ENCODE peak calls at places on chromosomes 7 and 10, in five cellular contexts. One of them, this sample, is unnamed.

GRCh38 chr10:76779163-76779820 is 858.3 kb downstream of the KCNMA1 start:
- DNase-seq in GM12878: no peak
- DNase-seq in cardiac muscle cell: no peak
- DNase-seq in upper lobe of left lung: no peak
- DNase-seq in MCF 10A: peak; percentile 8
- DNase-seq in this sample: no peak

GRCh38 chr10:84348431-84348830 is 20.0 kb downstream of the CCSER2 start:
- DNase-seq in GM12878: no peak
- DNase-seq in cardiac muscle cell: peak; percentile 60
- DNase-seq in upper lobe of left lung: no peak
- DNase-seq in MCF 10A: no peak
- DNase-seq in this sample: no peak

GRCh38 chr7:100372256-100372655 is 1.0 kb upstream of the PILRA start:
- DNase-seq in GM12878: no peak
- DNase-seq in cardiac muscle cell: peak; percentile 81
- DNase-seq in upper lobe of left lung: peak; percentile 66
- DNase-seq in MCF 10A: no peak
- DNase-seq in this sample: no peak

GRCh38 chr10:79424221-79425073 is 21.0 kb downstream of the ZCCHC24 start:
- DNase-seq in GM12878: no peak
- DNase-seq in cardiac muscle cell: peak; percentile 68
- DNase-seq in upper lobe of left lung: peak; percentile 87
- DNase-seq in MCF 10A: no peak
- DNase-seq in this sample: no peak

GRCh38 chr10:1297566-1298301 is 241.5 kb downstream of the WDR37 start:
- DNase-seq in GM12878: no peak
- DNase-seq in cardiac muscle cell: no peak
- DNase-seq in upper lobe of left lung: no peak
- DNase-seq in MCF 10A: no peak
- DNase-seq in this sample: no peak

GRCh38 chr7:155653773-155654172 is 9.3 kb downstream of the RBM33 start:
- DNase-seq in GM12878: no peak
- DNase-seq in cardiac muscle cell: peak; percentile 76
- DNase-seq in upper lobe of left lung: peak; percentile 88
- DNase-seq in MCF 10A: peak; percentile 87
- DNase-seq in this sample: no peak

GRCh38 chr7:49800031-49800430 is 26.6 kb downstream of the VWC2 start:
- DNase-seq in GM12878: no peak
- DNase-seq in cardiac muscle cell: no peak
- DNase-seq in upper lobe of left lung: no peak
- DNase-seq in MCF 10A: no peak
- DNase-seq in this sample: no peak

GRCh38 chr10:12448729-12449391 is 99.5 kb downstream of the CAMK1D start:
- DNase-seq in GM12878: peak; percentile 59
- DNase-seq in cardiac muscle cell: peak; percentile 66
- DNase-seq in upper lobe of left lung: peak; percentile 66
- DNase-seq in MCF 10A: peak; percentile 76
- DNase-seq in this sample: peak; percentile 58

GRCh38 chr10:132592790-132593788 is 55.5 kb downstream of the INPP5A start:
- DNase-seq in GM12878: peak; percentile 62
- DNase-seq in cardiac muscle cell: no peak
- DNase-seq in upper lobe of left lung: no peak
- DNase-seq in MCF 10A: no peak
- DNase-seq in this sample: no peak

GRCh38 chr7:111006691-111007090 is 84.2 kb upstream of the LRRN3 start:
- DNase-seq in GM12878: no peak
- DNase-seq in cardiac muscle cell: no peak
- DNase-seq in upper lobe of left lung: no peak
- DNase-seq in MCF 10A: no peak
- DNase-seq in this sample: no peak

GRCh38 chr7:82410461-82410860 is 33.1 kb downstream of the CACNA2D1 start:
- DNase-seq in GM12878: no peak
- DNase-seq in cardiac muscle cell: no peak
- DNase-seq in upper lobe of left lung: no peak
- DNase-seq in MCF 10A: no peak
- DNase-seq in this sample: no peak

GRCh38 chr7:157409753-157410727 is 73.2 kb downstream of the DNAJB6 start:
- DNase-seq in GM12878: no peak
- DNase-seq in cardiac muscle cell: no peak
- DNase-seq in upper lobe of left lung: no peak
- DNase-seq in MCF 10A: no peak
- DNase-seq in this sample: no peak

GRCh38 chr7:105975770-105976428 is 12.8 kb downstream of the CDHR3 start:
- DNase-seq in GM12878: no peak
- DNase-seq in cardiac muscle cell: peak; percentile 85
- DNase-seq in upper lobe of left lung: no peak
- DNase-seq in MCF 10A: no peak
- DNase-seq in this sample: no peak

GRCh38 chr7:106217089-106217542 is 67.7 kb downstream of the NAMPT start:
- DNase-seq in GM12878: no peak
- DNase-seq in cardiac muscle cell: peak; percentile 96
- DNase-seq in upper lobe of left lung: peak; percentile 76
- DNase-seq in MCF 10A: peak; percentile 92
- DNase-seq in this sample: peak; percentile 26

GRCh38 chr10:13791483-13791882 is 204.7 kb downstream of the PRPF18 start:
- DNase-seq in GM12878: no peak
- DNase-seq in cardiac muscle cell: no peak
- DNase-seq in upper lobe of left lung: no peak
- DNase-seq in MCF 10A: no peak
- DNase-seq in this sample: no peak

GRCh38 chr10:50579491-50580259 is 44.1 kb downstream of the SGMS1 start:
- DNase-seq in GM12878: no peak
- DNase-seq in cardiac muscle cell: no peak
- DNase-seq in upper lobe of left lung: no peak
- DNase-seq in MCF 10A: no peak
- DNase-seq in this sample: peak; percentile 32

GRCh38 chr7:94513565-94513860 is 3.9 kb downstream of the CASD1 start:
- DNase-seq in GM12878: no peak
- DNase-seq in cardiac muscle cell: no peak
- DNase-seq in upper lobe of left lung: no peak
- DNase-seq in MCF 10A: no peak
- DNase-seq in this sample: no peak

GRCh38 chr7:37196631-37197030 is 252.0 kb downstream of the ELMO1 start:
- DNase-seq in GM12878: no peak
- DNase-seq in cardiac muscle cell: no peak
- DNase-seq in upper lobe of left lung: no peak
- DNase-seq in MCF 10A: no peak
- DNase-seq in this sample: no peak

GRCh38 chr7:39954694-39955093 is 4.6 kb downstream of the CDK13 start:
- DNase-seq in GM12878: no peak
- DNase-seq in cardiac muscle cell: no peak
- DNase-seq in upper lobe of left lung: no peak
- DNase-seq in MCF 10A: no peak
- DNase-seq in this sample: no peak

GRCh38 chr7:44280993-44281721 is 44.2 kb downstream of the CAMK2B start:
- DNase-seq in GM12878: no peak
- DNase-seq in cardiac muscle cell: no peak
- DNase-seq in upper lobe of left lung: peak; percentile 12
- DNase-seq in MCF 10A: no peak
- DNase-seq in this sample: no peak

GRCh38 chr7:121163699-121164098 is 165.1 kb upstream of the WNT16 start:
- DNase-seq in GM12878: no peak
- DNase-seq in cardiac muscle cell: no peak
- DNase-seq in upper lobe of left lung: no peak
- DNase-seq in MCF 10A: no peak
- DNase-seq in this sample: no peak
- TF ChIP-seq CTCF in GM12878: no peak
- TF ChIP-seq CTCF in cardiac muscle cell: no peak
- TF ChIP-seq CTCF in upper lobe of left lung: no peak
- TF ChIP-seq CTCF in MCF 10A: no peak
- TF ChIP-seq CTCF in this sample: no peak

GRCh38 chr7:25093268-25093802 is 31.7 kb downstream of the CYCS start:
- DNase-seq in GM12878: no peak
- DNase-seq in cardiac muscle cell: peak; percentile 78
- DNase-seq in upper lobe of left lung: peak; percentile 74
- DNase-seq in MCF 10A: peak; percentile 85
- DNase-seq in this sample: peak; percentile 99
- TF ChIP-seq CTCF in GM12878: peak; percentile 89
- TF ChIP-seq CTCF in cardiac muscle cell: peak; percentile 91
- TF ChIP-seq CTCF in upper lobe of left lung: peak; percentile 52
- TF ChIP-seq CTCF in MCF 10A: peak; percentile 82
- TF ChIP-seq CTCF in this sample: peak; percentile 99

GRCh38 chr7:127666602-127667001 is 14.6 kb downstream of the SND1 start:
- DNase-seq in GM12878: no peak
- DNase-seq in cardiac muscle cell: no peak
- DNase-seq in upper lobe of left lung: no peak
- DNase-seq in MCF 10A: no peak
- DNase-seq in this sample: no peak
- TF ChIP-seq CTCF in GM12878: no peak
- TF ChIP-seq CTCF in cardiac muscle cell: no peak
- TF ChIP-seq CTCF in upper lobe of left lung: no peak
- TF ChIP-seq CTCF in MCF 10A: no peak
- TF ChIP-seq CTCF in this sample: no peak

GRCh38 chr7:92717982-92718716 is 118.2 kb downstream of the CDK6 start:
- DNase-seq in GM12878: no peak
- DNase-seq in cardiac muscle cell: peak; percentile 67
- DNase-seq in upper lobe of left lung: peak; percentile 44
- DNase-seq in MCF 10A: peak; percentile 83
- DNase-seq in this sample: peak; percentile 61
- TF ChIP-seq CTCF in GM12878: no peak
- TF ChIP-seq CTCF in cardiac muscle cell: no peak
- TF ChIP-seq CTCF in upper lobe of left lung: no peak
- TF ChIP-seq CTCF in MCF 10A: no peak
- TF ChIP-seq CTCF in this sample: no peak

GRCh38 chr7:79741684-79742083 is 288.2 kb upstream of the MAGI2 start:
- DNase-seq in GM12878: no peak
- DNase-seq in cardiac muscle cell: peak; percentile 10
- DNase-seq in upper lobe of left lung: no peak
- DNase-seq in MCF 10A: no peak
- DNase-seq in this sample: no peak
- TF ChIP-seq CTCF in GM12878: no peak
- TF ChIP-seq CTCF in cardiac muscle cell: peak; percentile 39
- TF ChIP-seq CTCF in upper lobe of left lung: no peak
- TF ChIP-seq CTCF in MCF 10A: peak; percentile 5
- TF ChIP-seq CTCF in this sample: no peak

GRCh38 chr7:46360811-46361210 is 439.7 kb upstream of the IGFBP3 start:
- DNase-seq in GM12878: no peak
- DNase-seq in cardiac muscle cell: no peak
- DNase-seq in upper lobe of left lung: no peak
- DNase-seq in MCF 10A: peak; percentile 12
- DNase-seq in this sample: peak; percentile 34
- TF ChIP-seq CTCF in GM12878: no peak
- TF ChIP-seq CTCF in cardiac muscle cell: no peak
- TF ChIP-seq CTCF in upper lobe of left lung: no peak
- TF ChIP-seq CTCF in MCF 10A: peak; percentile 24
- TF ChIP-seq CTCF in this sample: no peak

GRCh38 chr10:75353183-75353582 is 48.4 kb downstream of the ZNF503 start:
- DNase-seq in GM12878: no peak
- DNase-seq in cardiac muscle cell: no peak
- DNase-seq in upper lobe of left lung: no peak
- DNase-seq in MCF 10A: no peak
- DNase-seq in this sample: no peak

GRCh38 chr10:75351637-75352036 is 49.9 kb downstream of the ZNF503 start:
- DNase-seq in GM12878: no peak
- DNase-seq in cardiac muscle cell: no peak
- DNase-seq in upper lobe of left lung: no peak
- DNase-seq in MCF 10A: no peak
- DNase-seq in this sample: no peak

GRCh38 chr10:75350791-75351190 is 50.8 kb downstream of the ZNF503 start:
- DNase-seq in GM12878: no peak
- DNase-seq in cardiac muscle cell: peak; percentile 31
- DNase-seq in upper lobe of left lung: no peak
- DNase-seq in MCF 10A: peak; percentile 38
- DNase-seq in this sample: no peak

GRCh38 chr10:75355706-75356105 is 45.9 kb downstream of the ZNF503 start:
- DNase-seq in GM12878: no peak
- DNase-seq in cardiac muscle cell: no peak
- DNase-seq in upper lobe of left lung: no peak
- DNase-seq in MCF 10A: peak; percentile 5
- DNase-seq in this sample: no peak

GRCh38 chr10:75352650-75353049 is 48.9 kb downstream of the ZNF503 start:
- DNase-seq in GM12878: no peak
- DNase-seq in cardiac muscle cell: no peak
- DNase-seq in upper lobe of left lung: no peak
- DNase-seq in MCF 10A: no peak
- DNase-seq in this sample: no peak
- TF ChIP-seq CTCF in GM12878: no peak
- TF ChIP-seq CTCF in cardiac muscle cell: no peak
- TF ChIP-seq CTCF in upper lobe of left lung: no peak
- TF ChIP-seq CTCF in MCF 10A: no peak
- TF ChIP-seq CTCF in this sample: no peak

This sample was measured in Calu3.